ENCODE peak calls at places on chromosomes 11 and 22, in nine cellular contexts. O, D, L, P, C, R, Z, X and T are unnamed samples.

GRCh38 chr11:120186408-120186798 is 24.4 kb upstream of the OAF start:
- DNase-seq in O (no peak), D (peak), L (no peak), P (no peak), C (no peak), R (no peak), Z (no peak), X (no peak), T (no peak)

GRCh38 chr11:118602331-118602730 is 5.1 kb upstream of the PHLDB1 start:
- DNase-seq in O (no peak), D (no peak), L (no peak), P (no peak), C (peak), R (no peak), Z (no peak), X (no peak), T (no peak)

GRCh38 chr11:123197711-123198110 is 2.7 kb upstream of the CLMP start:
- DNase-seq in O (no peak), D (no peak), L (no peak), P (no peak), C (peak), R (no peak), Z (no peak), X (no peak), T (no peak)

GRCh38 chr22:41324818-41325528 is 23.6 kb downstream of the ZC3H7B start:
- DNase-seq in O (no peak), D (no peak), L (no peak), P (no peak), C (no peak), R (no peak), Z (no peak), X (no peak), T (no peak)

GRCh38 chr11:97883086-97883485 is 1137.7 kb upstream of the CNTN5 start:
- DNase-seq in O (no peak), D (no peak), L (no peak), P (no peak), C (no peak), R (no peak), Z (no peak), X (no peak), T (no peak)

GRCh38 chr11:130816941-130817607 is 99.2 kb downstream of the SNX19 start:
- DNase-seq in O (no peak), D (no peak), L (no peak), P (no peak), C (no peak), R (no peak), Z (no peak), X (no peak), T (no peak)

GRCh38 chr11:107272561-107272960 is 185.1 kb downstream of the CWF19L2 start:
- DNase-seq in O (peak), D (no peak), L (no peak), P (no peak), C (no peak), R (no peak), Z (no peak), X (no peak), T (no peak)

GRCh38 chr11:304915-305833 is 2.4 kb upstream of the IFITM2 start:
- DNase-seq in O (peak), D (peak), L (peak), P (peak), C (peak), R (peak), Z (peak), X (peak), T (peak)

GRCh38 chr11:15976433-15977045 is 379.8 kb downstream of the SOX6 start:
- DNase-seq in O (no peak), D (no peak), L (no peak), P (no peak), C (peak), R (peak), Z (no peak), X (no peak), T (no peak)

GRCh38 chr22:17692841-17693240 is 54.3 kb downstream of the BCL2L13 start:
- DNase-seq in O (no peak), D (no peak), L (no peak), P (no peak), C (no peak), R (no peak), Z (no peak), X (no peak), T (no peak)

GRCh38 chr11:67633758-67634365 is 4.1 kb upstream of the NUDT8 start:
- DNase-seq in O (peak), D (peak), L (no peak), P (no peak), C (no peak), R (no peak), Z (no peak), X (no peak), T (no peak)

GRCh38 chr11:97269527-97269926 is 879.7 kb downstream of the JRKL start:
- DNase-seq in O (no peak), D (no peak), L (no peak), P (peak), C (no peak), R (no peak), Z (peak), X (no peak), T (no peak)

GRCh38 chr11:45144126-45145082 is 2.0 kb upstream of the PRDM11 start:
- DNase-seq in O (no peak), D (peak), L (no peak), P (no peak), C (no peak), R (no peak), Z (no peak), X (no peak), T (no peak)

DNA sequence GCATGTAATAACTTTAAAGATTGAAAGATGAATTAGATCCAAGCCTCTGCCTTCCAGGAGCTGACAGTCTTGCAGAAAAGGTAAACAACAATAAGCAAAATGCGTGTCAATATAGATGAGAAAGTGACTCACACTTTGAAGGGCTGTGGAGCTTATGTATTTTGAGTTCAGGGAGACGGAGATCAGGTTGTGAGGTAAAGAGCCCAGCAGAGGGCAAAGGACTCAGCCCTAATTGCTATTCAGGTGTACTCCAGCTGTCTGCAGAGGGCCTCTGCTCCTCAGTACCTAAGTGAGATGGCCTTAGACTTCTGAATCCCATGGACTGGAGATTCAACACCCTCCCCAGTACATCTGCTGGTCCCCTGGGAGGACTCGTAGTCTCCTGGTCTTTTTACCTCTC is 22.9 kb upstream of the CTR9 start:
- DNase-seq in O (no peak), D (no peak), L (no peak), P (no peak), C (no peak), R (no peak), Z (no peak), X (no peak), T (no peak)
- TF ChIP-seq CTCF in O (peak), D (no peak), L (no peak), P (no peak), C (no peak), R (no peak), Z (no peak), X (no peak), T (no peak)

DNA sequence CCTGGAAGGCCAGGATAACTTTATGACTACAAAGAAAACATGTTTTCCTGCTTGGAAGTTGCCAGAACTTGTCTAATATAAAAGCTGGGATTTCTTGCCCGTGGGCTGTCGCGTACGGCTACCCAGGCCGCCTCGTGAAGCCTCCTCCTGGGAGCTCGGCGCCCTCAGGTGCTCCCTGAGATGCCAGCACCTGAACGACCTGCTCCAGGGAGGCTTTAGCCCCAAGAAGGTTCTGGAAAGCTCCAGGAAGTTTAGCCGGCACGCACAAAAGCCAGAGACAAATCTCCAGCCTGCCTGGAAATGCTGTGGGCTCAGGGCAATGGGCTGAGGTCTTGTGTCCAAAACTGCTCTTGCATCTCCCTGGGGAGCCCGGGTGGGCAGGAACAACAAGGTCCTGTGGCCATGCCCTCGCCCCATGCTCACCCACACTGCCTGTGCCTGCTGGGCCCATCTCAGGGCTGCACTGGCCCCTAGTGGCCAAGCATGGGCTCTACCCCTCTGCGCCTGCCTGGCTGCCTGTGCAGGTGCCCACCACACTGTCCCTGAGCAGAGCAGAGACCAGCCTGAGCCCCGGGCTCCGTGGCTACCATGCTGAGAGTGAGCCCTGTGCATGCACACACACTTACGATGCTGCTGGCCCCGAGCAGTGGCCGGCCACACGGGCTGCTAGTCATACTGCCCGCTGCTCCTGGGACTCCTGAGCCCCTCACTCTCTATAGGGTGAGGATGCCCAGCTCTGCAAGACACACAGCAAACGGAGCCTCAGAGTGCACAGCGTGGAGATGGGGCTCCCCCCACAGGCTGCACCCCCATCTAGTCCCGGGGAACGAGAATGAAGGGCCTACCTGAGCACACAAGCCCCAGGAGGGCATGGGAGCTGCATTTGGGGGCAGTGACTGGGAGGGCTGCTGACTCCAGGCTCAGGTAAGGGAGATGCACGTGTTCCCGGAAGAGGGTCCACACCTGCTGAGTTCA is 4.9 kb upstream of the CELSR1 start:
- DNase-seq in O (peak), D (peak), L (no peak), P (peak), C (peak), R (peak), Z (peak), X (peak), T (peak)
- TF ChIP-seq CTCF in O (peak), D (peak), L (peak), P (peak), C (peak), R (peak), Z (peak), X (peak), T (peak)

GRCh38 chr22:22955866-22956535 is 68.4 kb downstream of the IGLL5 start:
- DNase-seq in O (peak), D (peak), L (peak), P (peak), C (peak), R (peak), Z (peak), X (peak), T (peak)
- TF ChIP-seq CTCF in O (peak), D (peak), L (peak), P (peak), C (peak), R (peak), Z (peak), X (peak), T (peak)

GRCh38 chr11:1870326-1870696 is 17.4 kb downstream of the LSP1 start:
- DNase-seq in O (no peak), D (peak), L (no peak), P (no peak), C (no peak), R (no peak), Z (no peak), X (no peak), T (no peak)

GRCh38 chr11:1868056-1868635 is 15.3 kb downstream of the LSP1 start:
- DNase-seq in O (no peak), D (peak), L (no peak), P (no peak), C (no peak), R (no peak), Z (no peak), X (no peak), T (no peak)

GRCh38 chr11:1870721-1871466 is 18.0 kb downstream of the LSP1 start:
- DNase-seq in O (no peak), D (peak), L (no peak), P (no peak), C (peak), R (no peak), Z (no peak), X (peak), T (no peak)

GRCh38 chr11:1868636-1869291 is 15.9 kb downstream of the LSP1 start:
- DNase-seq in O (no peak), D (peak), L (no peak), P (no peak), C (no peak), R (no peak), Z (no peak), X (no peak), T (no peak)

DNA sequence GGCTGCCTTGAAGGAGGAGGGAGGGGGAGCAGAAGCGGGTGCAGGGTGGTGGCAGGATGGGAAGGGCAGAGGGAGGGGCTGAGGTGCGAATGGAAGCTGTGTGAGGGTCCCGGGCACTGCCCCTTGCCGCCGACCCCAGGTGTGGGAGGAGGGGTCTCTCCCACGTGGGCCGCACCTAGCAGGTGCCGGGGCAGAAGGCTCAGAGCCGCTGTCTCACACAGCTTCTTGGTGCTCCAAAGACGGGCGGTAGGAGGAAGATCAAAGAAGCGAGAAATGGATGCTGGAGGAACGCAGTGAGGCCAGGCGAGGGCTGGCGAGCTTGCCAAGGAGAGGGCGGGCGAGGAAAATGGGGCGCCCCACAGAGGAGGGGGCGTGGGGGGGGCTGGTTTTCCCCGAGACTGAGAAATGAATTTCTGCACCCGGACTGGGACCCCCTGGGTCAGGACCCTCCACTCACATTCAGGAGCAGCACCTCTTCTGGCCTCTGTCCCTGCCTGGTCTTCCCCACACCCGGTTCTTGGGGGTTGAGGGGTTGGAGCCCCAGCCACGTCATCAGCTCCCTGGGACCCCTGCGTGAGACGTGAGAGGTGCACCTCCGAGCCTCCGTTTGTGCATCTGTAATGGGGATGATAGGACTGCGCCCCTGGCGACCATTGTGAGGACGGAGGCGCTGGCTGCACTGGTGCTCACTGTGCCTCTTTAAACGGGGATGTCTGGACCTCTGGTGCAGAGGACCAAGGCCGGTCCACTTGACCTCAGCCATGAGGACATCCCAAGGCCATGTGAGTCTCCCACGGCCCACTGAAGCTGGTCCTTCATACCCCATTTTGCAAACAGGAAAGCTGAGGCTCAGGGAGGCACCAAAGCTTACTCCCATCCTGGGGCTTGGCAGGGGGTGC is 16.8 kb downstream of the LSP1 start:
- DNase-seq in O (no peak), D (peak), L (no peak), P (no peak), C (no peak), R (peak), Z (peak), X (no peak), T (no peak)
- TF ChIP-seq CTCF in O (peak), D (no peak), L (no peak), P (peak), C (no peak), R (peak), Z (peak), X (no peak), T (no peak)